ENCODE peak calls at places on chromosomes 2 and 18, in seven cellular contexts. T, I, W, U, J, Z and V are unnamed samples.

GRCh38 chr2:193695367-193695766 is 1500.6 kb upstream of the TMEFF2 start:
- DNase-seq in T (no peak), J (peak; percentile 59), U (peak; percentile 73), W (no peak), I (no peak), Z (no peak), V (peak; percentile 0)

GRCh38 chr2:138476940-138477339 is 24.6 kb upstream of the SPOPL start:
- DNase-seq in W (no peak), Z (no peak), J (no peak), I (no peak), U (no peak), T (no peak), V (no peak)

GRCh38 chr2:127086800-127087737 is 19.9 kb downstream of the BIN1 start:
- DNase-seq in Z (no peak), W (no peak), U (no peak), T (no peak), I (no peak), J (no peak), V (peak; percentile 73)

GRCh38 chr2:72780483-72780882 is 45.4 kb downstream of the EXOC6B start:
- DNase-seq in U (peak; percentile 34), Z (no peak), W (no peak), I (no peak), J (peak; percentile 28), T (no peak), V (no peak)

GRCh38 chr2:50885948-50886347 is 146.0 kb downstream of the NRXN1 start:
- DNase-seq in I (no peak), J (no peak), U (peak; percentile 88), Z (no peak), W (no peak), T (no peak), V (no peak)

GRCh38 chr2:117775820-117776219 is 38.7 kb upstream of the DDX18 start:
- DNase-seq in J (no peak), T (no peak), Z (no peak), U (no peak), I (no peak), W (no peak), V (no peak)

GRCh38 chr18:56785006-56785405 is 133.8 kb downstream of the WDR7 start:
- DNase-seq in Z (no peak), T (no peak), I (no peak), J (no peak), W (no peak), U (no peak), V (no peak)

GRCh38 chr2:147543056-147543455 is 301.8 kb upstream of the ACVR2A start:
- DNase-seq in T (no peak), I (no peak), Z (no peak), W (no peak), J (no peak), U (no peak), V (no peak)

GRCh38 chr2:240412975-240413812 is 22.3 kb upstream of the GPC1 start:
- DNase-seq in J (no peak), W (no peak), U (no peak), Z (no peak), I (no peak), T (peak; percentile 26), V (no peak)

GRCh38 chr2:590214-591175 is 86.7 kb downstream of the TMEM18 start:
- DNase-seq in T (no peak), U (no peak), Z (no peak), I (no peak), W (no peak), J (no peak), V (no peak)

GRCh38 chr2:234496835-234497591 is at the start of gene ARL4C:
- DNase-seq in I (peak; percentile 64), T (peak; percentile 66), W (no peak), J (peak; percentile 36), Z (peak; percentile 88), U (peak; percentile 80), V (no peak)

GRCh38 chr2:162840598-162841246 is 2.2 kb upstream of the KCNH7 start:
- DNase-seq in Z (no peak), J (no peak), I (peak; percentile 17), T (no peak), W (no peak), U (peak; percentile 24), V (peak; percentile 40)

GRCh38 chr2:134194519-134194918 is 59.4 kb upstream of the MGAT5 start:
- DNase-seq in Z (no peak), U (no peak), W (no peak), I (no peak), T (no peak), J (no peak), V (no peak)

GRCh38 chr2:218400930-218401833 is 1.5 kb downstream of the CTDSP1 start:
- DNase-seq in U (no peak), W (no peak), J (no peak), Z (peak; percentile 65), T (peak; percentile 71), I (no peak), V (no peak)

GRCh38 chr2:132701810-132702209 is 31.8 kb upstream of the LYPD1 start:
- DNase-seq in Z (no peak), W (no peak), U (no peak), I (no peak), T (no peak), J (no peak), V (no peak)

GRCh38 chr2:209525834-209526281 is 102.0 kb downstream of the MAP2 start:
- DNase-seq in J (no peak), Z (no peak), U (no peak), T (no peak), I (no peak), W (no peak), V (no peak)

GRCh38 chr18:5294618-5295230 is 802 bp downstream of the ZBTB14 start:
- DNase-seq in U (peak; percentile 65), I (peak; percentile 62), W (peak; percentile 24), J (peak; percentile 65), T (peak; percentile 76), Z (peak; percentile 88), V (peak; percentile 57)

GRCh38 chr18:73943763-73944162 is 203.9 kb downstream of the FBXO15 start:
- DNase-seq in J (no peak), Z (no peak), T (no peak), W (no peak), I (no peak), U (peak; percentile 16), V (no peak)

GRCh38 chr2:18918280-18918679 is 328.9 kb upstream of the NT5C1B start:
- DNase-seq in I (no peak), T (no peak), U (no peak), J (peak; percentile 41), W (no peak), Z (no peak), V (no peak)

GRCh38 chr18:66495844-66496243 is 108.0 kb downstream of the CDH19 start:
- DNase-seq in Z (no peak), W (no peak), I (peak; percentile 28), U (peak; percentile 73), T (peak; percentile 57), J (peak; percentile 60), V (no peak)

GRCh38 chr2:223558970-223559369 is 43.2 kb downstream of the SCG2 start:
- DNase-seq in Z (no peak), J (no peak), U (peak; percentile 35), W (no peak), T (no peak), I (no peak), V (no peak)